ENCODE peak calls at places on chromosomes 6 and 20, in five cellular contexts. I is adrenal gland, Y is GM12892, U is HCT116, O is IMR-90. K is an unnamed sample.

GRCh38 chr20:732727-733126 is 35.6 kb downstream of the SLC52A3 start:
- DNase-seq in I (no peak), Y (no peak), U (no peak), O (no peak), K (no peak)

GRCh38 chr6:54071941-54072340 is 39.3 kb upstream of the MLIP start:
- DNase-seq in I (no peak), Y (no peak), U (no peak), O (no peak), K (no peak)

GRCh38 chr20:52539891-52540290 is 348.3 kb upstream of the ZFP64 start:
- DNase-seq in I (no peak), Y (no peak), U (no peak), O (no peak), K (no peak)

GRCh38 chr20:50380697-50381040 is 129.5 kb upstream of the PTPN1 start:
- DNase-seq in I (peak), Y (no peak), U (no peak), O (peak), K (no peak)

GRCh38 chr6:2542858-2543218 is 207.9 kb downstream of the MYLK4 start:
- DNase-seq in I (no peak), Y (no peak), U (no peak), O (peak), K (no peak)

GRCh38 chr6:5139828-5140771 is 55.0 kb downstream of the PPP1R3G start:
- DNase-seq in I (no peak), Y (no peak), U (no peak), O (no peak), K (no peak)

GRCh38 chr6:10487668-10488327 is 33.4 kb upstream of the GCNT2 start:
- DNase-seq in I (no peak), Y (no peak), U (no peak), O (no peak), K (no peak)

GRCh38 chr6:166461821-166462460 is 79.2 kb upstream of the MPC1 start:
- DNase-seq in I (no peak), Y (no peak), U (no peak), O (no peak), K (no peak)

GRCh38 chr20:4021905-4022304 is 6.5 kb upstream of the RNF24 start:
- DNase-seq in I (no peak), Y (no peak), U (no peak), O (peak), K (no peak)

GRCh38 chr6:116397960-116398359 is 27.2 kb downstream of the DSE start:
- DNase-seq in I (no peak), Y (no peak), U (no peak), O (peak), K (no peak)

GRCh38 chr6:107679457-107679856 is 144.7 kb downstream of the SCML4 start:
- DNase-seq in I (peak), Y (no peak), U (no peak), O (peak), K (no peak)

GRCh38 chr6:30826961-30827342 is 57.4 kb upstream of the DDR1 start:
- DNase-seq in I (no peak), Y (no peak), U (no peak), O (no peak), K (no peak)

GRCh38 chr20:44398303-44398702 is 42.8 kb downstream of the HNF4A start:
- DNase-seq in I (no peak), Y (no peak), U (no peak), O (peak), K (peak)

GRCh38 chr6:6438286-6438685 is 117.8 kb upstream of the F13A1 start:
- DNase-seq in I (no peak), Y (no peak), U (no peak), O (no peak), K (no peak)

GRCh38 chr6:30914854-30915590 is 984 bp downstream of the VARS2 start:
- DNase-seq in I (peak), Y (no peak), U (no peak), O (no peak), K (no peak)

GRCh38 chr6:106324726-106325335 is 729 bp downstream of the ATG5 start:
- DNase-seq in I (no peak), Y (no peak), U (no peak), O (peak), K (no peak)

GRCh38 chr6:42292002-42292735 is 74.5 kb upstream of the MRPS10 start:
- DNase-seq in I (no peak), Y (no peak), U (peak), O (peak), K (peak)

GRCh38 chr6:141326426-141326825 is 806.3 kb upstream of the GJE1 start:
- DNase-seq in I (no peak), Y (no peak), U (peak), O (peak), K (peak)

GRCh38 chr6:51266569-51266968 is 447.9 kb downstream of the TFAP2B start:
- DNase-seq in I (no peak), Y (no peak), U (no peak), O (no peak), K (no peak)

GRCh38 chr6:165721349-165721748 is 58.3 kb upstream of the PDE10A start:
- DNase-seq in I (no peak), Y (no peak), U (no peak), O (peak), K (no peak)

GRCh38 chr6:90319044-90319443 is 22.4 kb upstream of the BACH2 start:
- DNase-seq in I (no peak), Y (no peak), U (no peak), O (peak), K (no peak)

GRCh38 chr6:1901556-1901955 is 291.8 kb downstream of the FOXC1 start:
- DNase-seq in I (no peak), Y (no peak), U (no peak), O (peak), K (no peak)

GRCh38 chr6:118565317-118565960 is 17.3 kb downstream of the PLN start:
- DNase-seq in I (no peak), Y (peak), U (peak), O (peak), K (no peak)

GRCh38 chr6:7851780-7852179 is 58.8 kb downstream of the TXNDC5 start:
- DNase-seq in I (no peak), Y (no peak), U (no peak), O (no peak), K (no peak)

GRCh38 chr6:115634131-115634530 is 426.6 kb downstream of the FRK start:
- DNase-seq in I (no peak), Y (no peak), U (no peak), O (no peak), K (no peak)

GRCh38 chr6:20056350-20056992 is 155.8 kb downstream of the MBOAT1 start:
- DNase-seq in I (no peak), Y (no peak), U (peak), O (peak), K (peak)

GRCh38 chr20:53940883-53941546 is 129.4 kb downstream of the BCAS1 start:
- DNase-seq in I (peak), Y (no peak), U (no peak), O (peak), K (peak)

GRCh38 chr6:98601697-98602096 is 232.7 kb upstream of the POU3F2 start:
- DNase-seq in I (no peak), Y (no peak), U (no peak), O (no peak), K (no peak)

GRCh38 chr20:21808863-21809664 is 103.6 kb downstream of the PAX1 start:
- DNase-seq in I (peak), Y (peak), U (no peak), O (no peak), K (peak)

GRCh38 chr6:106444777-106445507 is 84.4 kb downstream of the CRYBG1 start:
- DNase-seq in I (no peak), Y (peak), U (peak), O (peak), K (peak)

GRCh38 chr6:53192590-53193232 is 44.1 kb upstream of the GCM1 start:
- DNase-seq in I (peak), Y (no peak), U (no peak), O (no peak), K (no peak)

GRCh38 chr6:41040101-41040910 is 1.3 kb upstream of the UNC5CL start:
- DNase-seq in I (peak), Y (no peak), U (no peak), O (no peak), K (peak)

GRCh38 chr6:118641042-118641441 is 10.3 kb downstream of the CEP85L start:
- DNase-seq in I (no peak), Y (no peak), U (no peak), O (no peak), K (no peak)

GRCh38 chr20:4548552-4548951 is 173.2 kb upstream of the PRND start:
- DNase-seq in I (no peak), Y (no peak), U (no peak), O (no peak), K (no peak)

GRCh38 chr6:50610562-50610961 is 102.8 kb upstream of the TFAP2D start:
- DNase-seq in I (no peak), Y (no peak), U (no peak), O (no peak), K (no peak)

GRCh38 chr20:18628330-18628941 is 40.6 kb downstream of the DTD1 start:
- DNase-seq in I (peak), Y (no peak), U (no peak), O (no peak), K (no peak)

GRCh38 chr6:137370871-137371633 is 123.1 kb downstream of the OLIG3 start:
- DNase-seq in I (no peak), Y (no peak), U (peak), O (no peak), K (no peak)

GRCh38 chr20:57686931-57687652 is 22.7 kb downstream of the PMEPA1 start:
- DNase-seq in I (no peak), Y (no peak), U (no peak), O (no peak), K (no peak)

DNA sequence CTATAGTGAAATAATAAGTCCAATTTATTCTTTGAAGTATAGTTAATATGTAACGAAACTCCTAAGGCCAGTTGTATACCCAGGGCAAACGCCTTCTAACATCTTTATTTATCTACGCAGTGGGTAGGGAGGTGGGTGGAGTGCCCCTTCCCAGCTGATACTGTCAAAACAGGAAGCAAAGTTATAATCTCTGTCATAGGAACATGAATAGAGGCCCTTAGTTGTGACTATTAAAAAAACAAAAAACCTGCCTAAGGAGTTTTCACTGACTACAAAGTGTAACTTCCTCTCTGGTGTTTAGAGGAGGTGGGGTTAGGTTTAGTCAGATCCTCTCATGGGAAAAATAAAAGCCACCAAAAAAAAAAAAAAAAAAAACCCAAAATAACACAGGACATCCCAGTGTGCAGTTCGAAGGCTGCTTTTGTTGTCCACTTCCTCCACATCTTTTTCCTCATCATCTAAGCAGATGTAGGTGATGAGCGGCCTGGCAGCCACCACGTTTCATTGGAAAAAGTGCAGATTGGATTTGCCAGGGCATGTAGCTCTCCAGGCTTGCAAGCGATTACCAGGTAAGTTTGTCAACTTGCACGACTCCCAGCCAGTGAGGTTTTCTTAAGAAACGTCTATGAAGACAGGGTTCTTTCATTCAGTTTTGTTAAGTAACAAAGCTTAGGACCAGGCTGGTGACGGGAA is 58.7 kb downstream of the UTRN start:
- DNase-seq in I (no peak), Y (no peak), U (no peak), O (no peak), K (no peak)
- TF ChIP-seq POLR2A in I (no peak), Y (no peak), U (no peak), O (no peak), K (no peak)

GRCh38 chr6:85944736-85945135 is 302.1 kb upstream of the SYNCRIP start:
- DNase-seq in I (no peak), Y (no peak), U (no peak), O (no peak), K (no peak)
- TF ChIP-seq POLR2A in I (no peak), Y (no peak), U (no peak), O (no peak), K (no peak)

GRCh38 chr6:13260831-13261230 is 67.5 kb downstream of the TBC1D7 start:
- DNase-seq in I (no peak), Y (no peak), U (no peak), O (no peak), K (no peak)

GRCh38 chr6:13262302-13263006 is 65.9 kb downstream of the TBC1D7 start:
- DNase-seq in I (no peak), Y (no peak), U (no peak), O (no peak), K (no peak)

GRCh38 chr6:13260116-13260598 is 68.2 kb downstream of the TBC1D7 start:
- DNase-seq in I (no peak), Y (no peak), U (no peak), O (no peak), K (no peak)

GRCh38 chr6:13259393-13259792 is 68.9 kb downstream of the TBC1D7 start:
- DNase-seq in I (no peak), Y (no peak), U (no peak), O (no peak), K (no peak)

GRCh38 chr6:13261464-13261994 is 66.8 kb downstream of the TBC1D7 start:
- DNase-seq in I (no peak), Y (no peak), U (no peak), O (no peak), K (no peak)
- TF ChIP-seq POLR2A in I (no peak), Y (peak), U (no peak), O (no peak), K (no peak)

GRCh38 chr20:35280523-35280922 is 2.6 kb upstream of the MMP24OS start:
- DNase-seq in I (no peak), Y (no peak), U (no peak), O (no peak), K (no peak)

GRCh38 chr20:35277531-35278395 is at the start of gene MMP24OS:
- DNase-seq in I (peak), Y (peak), U (peak), O (peak), K (peak)

GRCh38 chr20:35281506-35282101 is 3.0 kb downstream of the EIF6 start:
- DNase-seq in I (no peak), Y (no peak), U (no peak), O (no peak), K (no peak)

GRCh38 chr20:35279040-35279439 is 1.1 kb upstream of the MMP24OS start:
- DNase-seq in I (no peak), Y (no peak), U (no peak), O (peak), K (no peak)

DNA sequence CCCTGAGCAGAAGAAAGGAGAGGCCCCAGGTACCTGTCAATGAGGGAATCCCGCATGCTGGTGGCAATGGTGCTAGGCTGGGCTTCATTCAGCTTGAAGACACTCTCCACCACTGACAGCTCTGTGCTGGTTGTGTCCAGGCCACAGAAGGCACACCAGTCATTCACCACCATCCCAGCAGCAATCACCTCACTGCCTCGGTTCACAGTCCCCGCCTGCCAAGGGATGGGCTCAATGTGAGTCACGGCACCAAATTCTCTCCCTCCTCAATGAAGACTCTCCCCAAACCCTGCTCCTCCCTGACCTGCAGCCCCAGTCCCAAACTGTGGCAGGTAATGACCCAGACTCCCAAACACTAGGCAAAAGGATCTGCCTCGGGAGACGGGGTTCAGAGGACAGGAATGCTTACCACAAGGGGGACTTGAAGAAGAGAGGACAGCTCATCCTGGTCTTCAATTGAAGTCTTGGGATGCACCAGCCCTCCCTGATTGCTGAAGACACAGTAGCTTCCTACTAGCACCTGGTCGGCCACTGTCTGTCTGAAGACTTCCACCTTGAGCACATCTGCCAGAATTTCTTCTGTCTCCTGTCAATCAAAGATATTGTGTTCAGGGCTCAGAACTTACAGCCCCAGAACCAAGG is 1.7 kb upstream of the MMP24OS start:
- DNase-seq in I (no peak), Y (no peak), U (no peak), O (no peak), K (no peak)
- TF ChIP-seq POLR2A in I (no peak), Y (no peak), U (no peak), O (no peak), K (no peak)